ENCODE peak calls at places on chromosomes 16 and 17, in seven cellular contexts. M, J, R, C, I, P and Y are unnamed samples.
A peak's percentile ranks its signal among the peaks of the same experiment; 100 is the strongest.

GRCh38 chr17:6279659-6280058 is 155.3 kb downstream of the AIPL1 start:
- DNase-seq in M (no peak), J (no peak), R (no peak), C (no peak), I (peak; percentile 5), P (peak; percentile 86), Y (no peak)

GRCh38 chr16:57591086-57591869 is 37.2 kb upstream of the ADGRG1 start:
- DNase-seq in M (no peak), J (peak; percentile 81), R (peak; percentile 80), C (peak; percentile 51), I (peak; percentile 76), P (peak; percentile 83), Y (no peak)

GRCh38 chr17:10114931-10115535 is 83.4 kb downstream of the GAS7 start:
- DNase-seq in M (no peak), J (peak; percentile 69), R (no peak), C (peak; percentile 82), I (peak; percentile 57), P (peak; percentile 75), Y (no peak)

GRCh38 chr16:88535181-88535856 is 34.9 kb upstream of the ZC3H18 start:
- DNase-seq in M (no peak), J (no peak), R (no peak), C (no peak), I (no peak), P (no peak), Y (no peak)

GRCh38 chr16:30527635-30528178 is 1.3 kb upstream of the ZNF768 start:
- DNase-seq in M (no peak), J (peak; percentile 36), R (no peak), C (no peak), I (peak; percentile 80), P (no peak), Y (no peak)

GRCh38 chr17:9513266-9513665 is 62.4 kb downstream of the STX8 start:
- DNase-seq in M (no peak), J (no peak), R (no peak), C (no peak), I (no peak), P (no peak), Y (no peak)

GRCh38 chr16:68269793-68270192 is 5.5 kb downstream of the SLC7A6 start:
- DNase-seq in M (no peak), J (no peak), R (no peak), C (no peak), I (no peak), P (no peak), Y (no peak)

GRCh38 chr17:60386137-60386395 is 5.9 kb downstream of the USP32 start:
- DNase-seq in M (no peak), J (no peak), R (no peak), C (no peak), I (no peak), P (no peak), Y (no peak)